ENCODE peak calls at places on chromosome 20, in seven cellular contexts. U is cardiac muscle cell; I is HFFc6; D is IMR-90; Z is CD8-positive, alpha-beta T cell; L is activated gamma-delta T cell; W is posterior cingulate gyrus. K is an unnamed sample.

GRCh38 chr20:2748551-2749342 is 51.7 kb downstream of the CPXM1 start:
- DNase-seq in U (no peak), I (no peak), D (no peak), Z (no peak), L (no peak), W (no peak), K (no peak)

GRCh38 chr20:22462975-22463914 is 121.1 kb downstream of the FOXA2 start:
- DNase-seq in U (peak; percentile 8), I (no peak), D (no peak), Z (no peak), L (no peak), W (no peak), K (peak; percentile 76)

GRCh38 chr20:13401596-13401995 is 180.5 kb downstream of the ISM1 start:
- DNase-seq in U (no peak), I (peak; percentile 0), D (no peak), Z (no peak), L (no peak), W (no peak), K (peak; percentile 44)

GRCh38 chr20:34753706-34754461 is 49.7 kb downstream of the TP53INP2 start:
- DNase-seq in U (no peak), I (no peak), D (peak; percentile 60), Z (no peak), L (no peak), W (no peak), K (no peak)

GRCh38 chr20:24683676-24684075 is 214.2 kb downstream of the SYNDIG1 start:
- DNase-seq in U (peak; percentile 6), I (no peak), D (no peak), Z (no peak), L (no peak), W (peak; percentile 45), K (no peak)

GRCh38 chr20:38034961-38035360 is 1.4 kb downstream of the RPRD1B start:
- DNase-seq in U (no peak), I (no peak), D (no peak), Z (no peak), L (no peak), W (no peak), K (peak; percentile 29)

GRCh38 chr20:44948513-44948912 is 11.7 kb downstream of the TOMM34 start:
- DNase-seq in U (no peak), I (no peak), D (no peak), Z (no peak), L (no peak), W (no peak), K (no peak)

GRCh38 chr20:50346372-50347347 is 156.0 kb downstream of the CEBPB start:
- DNase-seq in U (peak; percentile 94), I (peak; percentile 73), D (peak; percentile 92), Z (no peak), L (no peak), W (peak; percentile 92), K (peak; percentile 86)

GRCh38 chr20:41316602-41317535 is 662 bp downstream of the ZHX3 start:
- DNase-seq in U (peak; percentile 76), I (peak; percentile 73), D (peak; percentile 93), Z (peak; percentile 70), L (peak; percentile 63), W (peak; percentile 92), K (peak; percentile 85)

GRCh38 chr20:59754551-59754950 is 150.2 kb downstream of the PHACTR3 start:
- DNase-seq in U (no peak), I (no peak), D (no peak), Z (no peak), L (no peak), W (peak; percentile 20), K (no peak)